ENCODE peak calls at places on chromosomes 5 and 9, in seven cellular contexts. G is neural crest cell; T is KBM-7; Q is LHCN-M2; A is sigmoid colon; S is HS-5; C is activated CD8-positive, alpha-beta memory T cell treated with anti-CD3 and anti-CD28 coated beads for 48 hours. D is an unnamed sample.
A peak's percentile ranks its signal among the peaks of the same experiment; 100 is the strongest.

GRCh38 chr9:127537792-127538191 is 74.3 kb upstream of the STXBP1 start:
- DNase-seq in T (no peak), G (no peak), S (no peak), Q (no peak), A (no peak), C (no peak), D (no peak)

GRCh38 chr9:113215142-113215541 is 5.9 kb downstream of the FKBP15 start:
- DNase-seq in G (no peak), T (no peak), S (no peak), C (no peak), Q (no peak), A (no peak), D (peak; percentile 15)

GRCh38 chr5:54883374-54884194 is 101.8 kb downstream of the ESM1 start:
- DNase-seq in Q (peak; percentile 89), G (peak; percentile 33), T (no peak), S (no peak), C (no peak), A (peak; percentile 84), D (no peak)

GRCh38 chr5:145800181-145800580 is 35.0 kb downstream of the PRELID2 start:
- DNase-seq in A (no peak), G (no peak), S (no peak), C (no peak), Q (no peak), T (no peak), D (no peak)

GRCh38 chr5:61416010-61416409 is 84.0 kb downstream of the ZSWIM6 start:
- DNase-seq in G (no peak), Q (no peak), C (no peak), A (no peak), T (no peak), S (no peak), D (no peak)

GRCh38 chr9:1969160-1969559 is 46.0 kb upstream of the SMARCA2 start:
- DNase-seq in G (no peak), A (no peak), T (no peak), Q (no peak), S (no peak), C (no peak), D (no peak)

GRCh38 chr5:111948517-111948916 is 191.5 kb upstream of the NREP start:
- DNase-seq in A (no peak), C (no peak), Q (peak; percentile 94), S (peak; percentile 88), G (no peak), T (no peak), D (no peak)

GRCh38 chr5:113508756-113509155 is 4.7 kb upstream of the YTHDC2 start:
- DNase-seq in T (no peak), S (no peak), Q (peak; percentile 49), G (no peak), A (no peak), C (no peak), D (no peak)

GRCh38 chr5:671459-672328 is 21.5 kb downstream of the TPPP start:
- DNase-seq in A (peak; percentile 87), Q (peak; percentile 44), C (no peak), G (peak; percentile 78), T (peak; percentile 67), S (no peak), D (no peak)

GRCh38 chr9:112061152-112061740 is 113.9 kb downstream of the SUSD1 start:
- DNase-seq in Q (peak; percentile 99), G (no peak), C (no peak), T (peak; percentile 94), A (peak; percentile 80), S (peak; percentile 98), D (no peak)

GRCh38 chr9:16401720-16402119 is 468.8 kb downstream of the BNC2 start:
- DNase-seq in Q (no peak), C (no peak), A (no peak), G (no peak), S (no peak), T (peak; percentile 0), D (no peak)

GRCh38 chr5:174724484-174725260 is at the start of gene MSX2:
- DNase-seq in C (no peak), A (peak; percentile 92), S (no peak), G (peak; percentile 78), Q (peak; percentile 88), T (peak; percentile 93), D (no peak)

GRCh38 chr9:136511670-136512592 is 29.1 kb upstream of the SEC16A start:
- DNase-seq in A (peak; percentile 78), T (no peak), Q (no peak), C (no peak), S (no peak), G (peak; percentile 54), D (no peak)

GRCh38 chr5:45279109-45279508 is 417.1 kb downstream of the HCN1 start:
- DNase-seq in A (no peak), S (no peak), G (no peak), C (no peak), T (no peak), Q (no peak), D (no peak)

GRCh38 chr9:35095175-35095574 is 1.2 kb downstream of the PIGO start:
- DNase-seq in S (no peak), G (no peak), T (no peak), A (no peak), C (no peak), Q (no peak), D (no peak)

GRCh38 chr9:134698587-134699342 is 57.2 kb downstream of the COL5A1 start:
- DNase-seq in T (peak; percentile 74), G (peak; percentile 83), S (no peak), C (peak; percentile 11), A (peak; percentile 86), Q (peak; percentile 37), D (peak; percentile 56)

GRCh38 chr5:103908327-103909099 is 345.9 kb upstream of the NUDT12 start:
- DNase-seq in S (no peak), G (no peak), T (no peak), A (no peak), Q (no peak), C (no peak), D (no peak)

GRCh38 chr5:106331415-106331814 is 1339.3 kb downstream of the EFNA5 start:
- DNase-seq in A (no peak), S (peak; percentile 90), C (no peak), T (no peak), Q (peak; percentile 97), G (no peak), D (no peak)

GRCh38 chr5:67552773-67553172 is 356.2 kb upstream of the CD180 start:
- DNase-seq in Q (no peak), S (no peak), C (no peak), A (no peak), G (no peak), T (no peak), D (no peak)

GRCh38 chr5:170301901-170302728 is 4.5 kb upstream of the LCP2 start:
- DNase-seq in Q (no peak), S (no peak), T (no peak), G (no peak), C (no peak), A (no peak), D (no peak)

GRCh38 chr5:164475339-164475977 is 970.0 kb downstream of the MAT2B start:
- DNase-seq in C (no peak), T (peak; percentile 52), Q (peak; percentile 31), G (no peak), S (no peak), A (no peak), D (no peak)

GRCh38 chr9:118963674-118964073 is 405.6 kb downstream of the BRINP1 start:
- DNase-seq in Q (no peak), S (no peak), C (no peak), T (no peak), A (no peak), G (no peak), D (no peak)

GRCh38 chr5:177234761-177235315 is 68.7 kb downstream of the RAB24 start:
- DNase-seq in T (no peak), A (no peak), C (no peak), G (no peak), Q (no peak), S (no peak), D (no peak)

GRCh38 chr5:56693220-56693579 is 122.1 kb upstream of the MAP3K1 start:
- DNase-seq in Q (no peak), T (no peak), S (no peak), A (no peak), G (no peak), C (no peak), D (no peak)

GRCh38 chr9:27701664-27702063 is 128.4 kb upstream of the C9orf72 start:
- DNase-seq in T (peak; percentile 27), S (no peak), C (no peak), Q (peak; percentile 19), A (no peak), G (no peak), D (no peak)

GRCh38 chr9:17453751-17454150 is 125.1 kb upstream of the SH3GL2 start:
- DNase-seq in Q (no peak), C (no peak), S (no peak), G (no peak), A (no peak), T (no peak), D (no peak)

GRCh38 chr9:277595-278330 is 63.1 kb downstream of the DOCK8 start:
- DNase-seq in A (no peak), Q (no peak), S (no peak), G (no peak), C (no peak), T (peak; percentile 12), D (no peak)

GRCh38 chr5:58680503-58680902 is 97.6 kb downstream of the RAB3C start:
- DNase-seq in G (no peak), A (no peak), C (no peak), Q (no peak), S (no peak), T (no peak), D (no peak)

GRCh38 chr5:95709967-95710650 is 21.0 kb upstream of the RHOBTB3 start:
- DNase-seq in T (no peak), C (no peak), A (peak; percentile 70), G (no peak), Q (no peak), S (no peak), D (peak; percentile 59)

GRCh38 chr5:54234304-54234938 is 76.0 kb downstream of the ARL15 start:
- DNase-seq in A (no peak), Q (peak; percentile 38), S (no peak), T (peak; percentile 57), G (no peak), C (no peak), D (no peak)

GRCh38 chr5:161169776-161170175 is 317.8 kb upstream of the ATP10B start:
- DNase-seq in Q (no peak), C (no peak), T (no peak), A (no peak), G (no peak), S (no peak), D (no peak)

GRCh38 chr5:179407191-179408175 is 62.2 kb upstream of the ADAMTS2 start:
- DNase-seq in A (no peak), S (no peak), C (no peak), G (no peak), Q (no peak), T (no peak), D (no peak)

GRCh38 chr9:138051586-138052321 is 174.2 kb downstream of the CACNA1B start:
- DNase-seq in C (no peak), S (no peak), Q (no peak), A (peak; percentile 41), G (no peak), T (no peak), D (no peak)

GRCh38 chr5:1058988-1059883 is 50.6 kb downstream of the NKD2 start:
- DNase-seq in G (no peak), A (no peak), S (no peak), T (no peak), Q (no peak), C (no peak), D (no peak)

GRCh38 chr9:70256123-70256551 is 2.6 kb upstream of the SMC5 start:
- DNase-seq in T (no peak), S (no peak), Q (peak; percentile 82), C (no peak), A (no peak), G (no peak), D (no peak)